ENCODE peak calls at places on chromosome 4, in nine cellular contexts. One of them, this sample, is unnamed.

GRCh38 chr4:61872983-61873382 is 672.9 kb downstream of the ADGRL3 start:
- DNase-seq in AG10803: no peak
- DNase-seq in WERI-Rb-1: no peak
- DNase-seq in naive thymus-derived CD4-positive, alpha-beta T cell: no peak
- DNase-seq in SJSA1: no peak
- DNase-seq in uterus: no peak
- DNase-seq in coronary artery: no peak
- DNase-seq in trophoblast cell: no peak
- DNase-seq in psoas muscle: no peak
- DNase-seq in this sample: no peak

GRCh38 chr4:158822348-158822747 is 53.5 kb downstream of the FNIP2 start:
- DNase-seq in AG10803: no peak
- DNase-seq in trophoblast cell: peak
- DNase-seq in coronary artery: no peak
- DNase-seq in naive thymus-derived CD4-positive, alpha-beta T cell: no peak
- DNase-seq in psoas muscle: no peak
- DNase-seq in uterus: no peak
- DNase-seq in SJSA1: no peak
- DNase-seq in WERI-Rb-1: no peak
- DNase-seq in this sample: no peak

GRCh38 chr4:142813388-142813787 is 32.7 kb downstream of the INPP4B start:
- DNase-seq in SJSA1: no peak
- DNase-seq in naive thymus-derived CD4-positive, alpha-beta T cell: no peak
- DNase-seq in psoas muscle: no peak
- DNase-seq in WERI-Rb-1: no peak
- DNase-seq in coronary artery: no peak
- DNase-seq in AG10803: no peak
- DNase-seq in uterus: no peak
- DNase-seq in trophoblast cell: no peak
- DNase-seq in this sample: no peak

GRCh38 chr4:56937262-56937661 is 29.6 kb downstream of the REST start:
- DNase-seq in AG10803: peak
- DNase-seq in WERI-Rb-1: no peak
- DNase-seq in trophoblast cell: peak
- DNase-seq in uterus: no peak
- DNase-seq in psoas muscle: no peak
- DNase-seq in SJSA1: peak
- DNase-seq in coronary artery: no peak
- DNase-seq in naive thymus-derived CD4-positive, alpha-beta T cell: no peak
- DNase-seq in this sample: no peak

GRCh38 chr4:98653006-98653405 is 5.4 kb downstream of the TSPAN5 start:
- DNase-seq in uterus: no peak
- DNase-seq in trophoblast cell: no peak
- DNase-seq in coronary artery: no peak
- DNase-seq in naive thymus-derived CD4-positive, alpha-beta T cell: no peak
- DNase-seq in WERI-Rb-1: no peak
- DNase-seq in SJSA1: no peak
- DNase-seq in psoas muscle: no peak
- DNase-seq in AG10803: peak
- DNase-seq in this sample: no peak

GRCh38 chr4:84167579-84167978 is 331.5 kb downstream of the NKX6-1 start:
- DNase-seq in SJSA1: no peak
- DNase-seq in coronary artery: no peak
- DNase-seq in WERI-Rb-1: peak
- DNase-seq in psoas muscle: no peak
- DNase-seq in trophoblast cell: peak
- DNase-seq in naive thymus-derived CD4-positive, alpha-beta T cell: no peak
- DNase-seq in AG10803: no peak
- DNase-seq in uterus: no peak
- DNase-seq in this sample: no peak

GRCh38 chr4:56728512-56728911 is 47.4 kb upstream of the HOPX start:
- DNase-seq in AG10803: peak
- DNase-seq in uterus: peak
- DNase-seq in psoas muscle: no peak
- DNase-seq in trophoblast cell: no peak
- DNase-seq in coronary artery: no peak
- DNase-seq in naive thymus-derived CD4-positive, alpha-beta T cell: no peak
- DNase-seq in WERI-Rb-1: no peak
- DNase-seq in SJSA1: peak
- DNase-seq in this sample: peak

GRCh38 chr4:177483271-177483670 is 41.0 kb upstream of the AGA start:
- DNase-seq in uterus: no peak
- DNase-seq in naive thymus-derived CD4-positive, alpha-beta T cell: no peak
- DNase-seq in coronary artery: no peak
- DNase-seq in trophoblast cell: no peak
- DNase-seq in psoas muscle: no peak
- DNase-seq in SJSA1: no peak
- DNase-seq in WERI-Rb-1: no peak
- DNase-seq in AG10803: peak
- DNase-seq in this sample: no peak

GRCh38 chr4:152535903-152536544 is at the start of gene FBXW7:
- DNase-seq in uterus: peak
- DNase-seq in trophoblast cell: peak
- DNase-seq in WERI-Rb-1: peak
- DNase-seq in coronary artery: peak
- DNase-seq in psoas muscle: peak
- DNase-seq in AG10803: peak
- DNase-seq in naive thymus-derived CD4-positive, alpha-beta T cell: peak
- DNase-seq in SJSA1: peak
- DNase-seq in this sample: peak

GRCh38 chr4:25050370-25051098 is 19.8 kb upstream of the LGI2 start:
- DNase-seq in SJSA1: no peak
- DNase-seq in uterus: no peak
- DNase-seq in trophoblast cell: no peak
- DNase-seq in coronary artery: no peak
- DNase-seq in WERI-Rb-1: no peak
- DNase-seq in psoas muscle: no peak
- DNase-seq in AG10803: no peak
- DNase-seq in naive thymus-derived CD4-positive, alpha-beta T cell: no peak
- DNase-seq in this sample: no peak

GRCh38 chr4:6608758-6609414 is 31.6 kb upstream of the MRFAP1 start:
- DNase-seq in coronary artery: no peak
- DNase-seq in AG10803: no peak
- DNase-seq in trophoblast cell: no peak
- DNase-seq in uterus: no peak
- DNase-seq in naive thymus-derived CD4-positive, alpha-beta T cell: no peak
- DNase-seq in SJSA1: no peak
- DNase-seq in WERI-Rb-1: peak
- DNase-seq in psoas muscle: no peak
- DNase-seq in this sample: no peak

GRCh38 chr4:47490550-47490949 is 5.5 kb downstream of the ATP10D start:
- DNase-seq in naive thymus-derived CD4-positive, alpha-beta T cell: no peak
- DNase-seq in trophoblast cell: peak
- DNase-seq in AG10803: no peak
- DNase-seq in uterus: no peak
- DNase-seq in psoas muscle: no peak
- DNase-seq in WERI-Rb-1: peak
- DNase-seq in coronary artery: no peak
- DNase-seq in SJSA1: no peak
- DNase-seq in this sample: no peak

GRCh38 chr4:110510955-110511544 is 35.1 kb downstream of the ENPEP start:
- DNase-seq in naive thymus-derived CD4-positive, alpha-beta T cell: peak
- DNase-seq in uterus: no peak
- DNase-seq in WERI-Rb-1: no peak
- DNase-seq in AG10803: peak
- DNase-seq in SJSA1: no peak
- DNase-seq in psoas muscle: no peak
- DNase-seq in trophoblast cell: peak
- DNase-seq in coronary artery: no peak
- DNase-seq in this sample: no peak

GRCh38 chr4:70714061-70714468 is 7.7 kb upstream of the RUFY3 start:
- DNase-seq in psoas muscle: no peak
- DNase-seq in AG10803: peak
- DNase-seq in naive thymus-derived CD4-positive, alpha-beta T cell: no peak
- DNase-seq in trophoblast cell: peak
- DNase-seq in uterus: no peak
- DNase-seq in coronary artery: no peak
- DNase-seq in SJSA1: no peak
- DNase-seq in WERI-Rb-1: no peak
- DNase-seq in this sample: no peak

GRCh38 chr4:14196141-14196540 is 568.6 kb upstream of the BOD1L1 start:
- DNase-seq in SJSA1: no peak
- DNase-seq in coronary artery: no peak
- DNase-seq in psoas muscle: peak
- DNase-seq in uterus: no peak
- DNase-seq in trophoblast cell: peak
- DNase-seq in AG10803: peak
- DNase-seq in WERI-Rb-1: no peak
- DNase-seq in naive thymus-derived CD4-positive, alpha-beta T cell: no peak
- DNase-seq in this sample: no peak

GRCh38 chr4:1208266-1208961 is 36.0 kb upstream of the SPON2 start:
- DNase-seq in SJSA1: no peak
- DNase-seq in trophoblast cell: no peak
- DNase-seq in uterus: peak
- DNase-seq in psoas muscle: peak
- DNase-seq in WERI-Rb-1: peak
- DNase-seq in AG10803: no peak
- DNase-seq in naive thymus-derived CD4-positive, alpha-beta T cell: no peak
- DNase-seq in coronary artery: no peak
- DNase-seq in this sample: peak

DNA sequence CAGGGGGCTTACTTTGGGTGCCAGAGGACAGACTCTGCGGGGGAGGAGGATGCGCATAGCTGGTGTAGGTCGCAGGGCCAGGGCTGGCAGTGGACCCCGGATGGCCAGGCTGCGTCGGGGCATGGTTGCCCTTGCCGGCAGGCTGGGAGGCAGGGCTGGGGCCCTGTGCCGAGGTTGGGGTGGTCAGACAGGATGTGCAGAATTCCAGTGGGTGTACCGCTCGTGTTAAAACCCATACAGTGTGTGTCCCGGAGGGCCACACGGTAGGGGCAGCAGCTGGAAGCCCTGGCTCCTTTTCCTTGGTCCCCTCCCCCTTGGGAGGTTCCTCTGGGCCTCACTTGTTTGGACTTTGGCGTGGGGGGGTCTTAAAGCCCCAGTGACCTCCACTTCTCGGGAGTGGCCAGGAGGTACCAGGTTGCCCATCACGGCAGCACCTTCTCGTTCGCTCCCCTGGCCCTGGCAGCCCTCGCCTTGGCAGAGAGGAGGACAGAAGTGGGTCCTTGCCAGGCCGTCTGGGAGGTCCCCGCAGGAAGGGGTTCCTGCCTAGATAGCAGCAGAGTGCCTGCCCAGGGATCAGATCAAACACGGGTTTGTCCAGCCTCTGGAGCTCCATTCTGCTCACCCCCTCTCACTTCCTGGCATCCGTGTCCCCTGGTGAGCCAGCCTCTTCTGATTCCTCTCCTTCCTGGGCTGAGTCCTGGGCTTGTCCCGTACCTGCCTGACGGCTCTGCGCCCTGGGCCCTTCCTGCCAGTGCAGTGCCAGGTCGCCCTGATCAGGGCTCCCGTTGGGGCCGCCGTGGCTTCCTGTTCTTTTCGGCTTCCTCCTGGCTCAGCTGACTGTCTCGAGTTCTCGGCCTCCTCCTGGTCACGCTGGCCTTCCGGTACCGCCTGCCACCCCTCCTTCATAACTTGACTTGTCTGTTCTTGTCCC is 56.7 kb upstream of the HGFAC start:
- DNase-seq in uterus: no peak
- DNase-seq in psoas muscle: no peak
- DNase-seq in coronary artery: peak
- DNase-seq in trophoblast cell: peak
- DNase-seq in AG10803: no peak
- DNase-seq in SJSA1: no peak
- DNase-seq in WERI-Rb-1: no peak
- DNase-seq in naive thymus-derived CD4-positive, alpha-beta T cell: no peak
- DNase-seq in this sample: no peak
- H3K4me3 ChIP-seq in uterus: no peak
- H3K4me3 ChIP-seq in psoas muscle: no peak
- H3K4me3 ChIP-seq in coronary artery: peak
- H3K4me3 ChIP-seq in trophoblast cell: no peak
- H3K4me3 ChIP-seq in AG10803: no peak
- H3K4me3 ChIP-seq in SJSA1: peak
- H3K4me3 ChIP-seq in WERI-Rb-1: no peak
- H3K4me3 ChIP-seq in naive thymus-derived CD4-positive, alpha-beta T cell: no peak
- H3K4me3 ChIP-seq in this sample: no peak

GRCh38 chr4:151195801-151196200 is 81.2 kb upstream of the PRSS48 start:
- DNase-seq in psoas muscle: no peak
- DNase-seq in naive thymus-derived CD4-positive, alpha-beta T cell: no peak
- DNase-seq in SJSA1: no peak
- DNase-seq in WERI-Rb-1: no peak
- DNase-seq in uterus: no peak
- DNase-seq in trophoblast cell: peak
- DNase-seq in AG10803: peak
- DNase-seq in coronary artery: no peak
- DNase-seq in this sample: no peak
- H3K4me3 ChIP-seq in psoas muscle: no peak
- H3K4me3 ChIP-seq in naive thymus-derived CD4-positive, alpha-beta T cell: no peak
- H3K4me3 ChIP-seq in SJSA1: no peak
- H3K4me3 ChIP-seq in WERI-Rb-1: no peak
- H3K4me3 ChIP-seq in uterus: no peak
- H3K4me3 ChIP-seq in trophoblast cell: no peak
- H3K4me3 ChIP-seq in AG10803: no peak
- H3K4me3 ChIP-seq in coronary artery: no peak
- H3K4me3 ChIP-seq in this sample: no peak

DNA sequence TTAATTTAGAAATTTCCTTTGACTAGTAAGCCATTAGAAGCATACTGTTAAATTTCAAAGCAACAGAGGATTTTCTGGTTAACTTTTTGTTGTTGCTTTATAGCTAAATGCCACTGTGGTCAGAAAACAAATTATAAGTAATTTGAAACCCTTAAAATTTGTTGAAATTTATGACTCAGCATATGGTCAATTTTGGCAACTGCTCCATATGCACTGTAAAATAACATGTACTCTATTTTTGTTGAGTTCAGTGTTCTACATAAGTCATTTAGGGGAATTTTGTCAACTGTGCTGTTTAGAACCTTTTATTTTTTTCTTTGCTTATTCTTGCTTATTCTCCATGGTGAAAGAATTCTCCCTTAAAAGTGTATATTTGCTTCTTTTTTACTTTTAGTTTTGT is 28.6 kb downstream of the SCLT1 start:
- DNase-seq in WERI-Rb-1: no peak
- DNase-seq in naive thymus-derived CD4-positive, alpha-beta T cell: no peak
- DNase-seq in trophoblast cell: no peak
- DNase-seq in AG10803: peak
- DNase-seq in coronary artery: no peak
- DNase-seq in uterus: no peak
- DNase-seq in psoas muscle: no peak
- DNase-seq in SJSA1: no peak
- DNase-seq in this sample: no peak
- H3K4me3 ChIP-seq in WERI-Rb-1: no peak
- H3K4me3 ChIP-seq in naive thymus-derived CD4-positive, alpha-beta T cell: no peak
- H3K4me3 ChIP-seq in trophoblast cell: no peak
- H3K4me3 ChIP-seq in AG10803: no peak
- H3K4me3 ChIP-seq in coronary artery: no peak
- H3K4me3 ChIP-seq in uterus: no peak
- H3K4me3 ChIP-seq in psoas muscle: no peak
- H3K4me3 ChIP-seq in SJSA1: no peak
- H3K4me3 ChIP-seq in this sample: no peak

DNA sequence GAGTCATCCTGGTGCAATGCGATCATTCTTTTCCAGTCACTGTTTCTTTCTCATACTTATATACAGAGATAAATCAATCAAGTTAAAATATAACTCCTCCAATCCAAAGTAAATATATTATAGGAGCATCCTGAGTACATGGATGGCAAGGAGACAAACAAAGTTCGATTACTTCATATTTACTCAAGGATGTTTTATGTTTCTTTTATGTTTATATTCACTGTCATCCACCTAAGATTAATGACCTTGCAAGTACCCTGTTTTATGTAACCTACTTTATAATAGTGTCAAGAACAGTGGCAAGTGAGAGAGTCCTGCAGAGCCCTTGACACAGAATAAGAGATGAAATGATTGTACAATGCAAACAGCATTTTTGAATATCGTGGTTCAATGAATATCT is at the start of gene UGT2B11:
- DNase-seq in coronary artery: no peak
- DNase-seq in WERI-Rb-1: no peak
- DNase-seq in AG10803: no peak
- DNase-seq in SJSA1: no peak
- DNase-seq in psoas muscle: no peak
- DNase-seq in uterus: no peak
- DNase-seq in naive thymus-derived CD4-positive, alpha-beta T cell: no peak
- DNase-seq in trophoblast cell: no peak
- DNase-seq in this sample: no peak
- H3K4me3 ChIP-seq in coronary artery: no peak
- H3K4me3 ChIP-seq in WERI-Rb-1: no peak
- H3K4me3 ChIP-seq in AG10803: no peak
- H3K4me3 ChIP-seq in SJSA1: no peak
- H3K4me3 ChIP-seq in psoas muscle: no peak
- H3K4me3 ChIP-seq in uterus: no peak
- H3K4me3 ChIP-seq in naive thymus-derived CD4-positive, alpha-beta T cell: no peak
- H3K4me3 ChIP-seq in trophoblast cell: no peak
- H3K4me3 ChIP-seq in this sample: no peak